ENCODE peak calls at places on chromosomes 3 and 15, in eight cellular contexts. Y, K, E, H, X, O, T and L are unnamed samples.

GRCh38 chr15:81312790-81313543 is 11.0 kb downstream of the STARD5 start:
- DNase-seq in K (no peak), E (peak), X (no peak), O (peak), T (no peak), Y (peak), H (peak), L (peak)

GRCh38 chr15:55289011-55289572 is 521 bp downstream of the RAB27A start:
- DNase-seq in X (peak), O (peak), Y (peak), H (no peak), T (no peak), K (no peak), E (no peak), L (peak)

GRCh38 chr3:136350557-136350956 is 100.4 kb downstream of the PCCB start:
- DNase-seq in Y (peak), T (no peak), E (no peak), H (no peak), K (no peak), O (no peak), X (no peak), L (no peak)

GRCh38 chr15:57171414-57171813 is 204.9 kb upstream of the CGNL1 start:
- DNase-seq in O (no peak), X (no peak), K (no peak), Y (peak), T (no peak), H (no peak), E (no peak), L (no peak)

GRCh38 chr3:109831403-109831802 is 494.1 kb upstream of the DPPA4 start:
- DNase-seq in Y (no peak), K (no peak), X (no peak), T (no peak), O (no peak), E (no peak), H (no peak), L (no peak)

GRCh38 chr3:25820372-25820771 is 30.5 kb downstream of the OXSM start:
- DNase-seq in X (peak), E (no peak), K (no peak), T (no peak), O (peak), Y (peak), H (peak), L (no peak)

GRCh38 chr3:174862101-174862500 is 3.0 kb downstream of the NAALADL2 start:
- DNase-seq in Y (no peak), K (no peak), O (peak), T (peak), X (peak), E (peak), H (no peak), L (peak)

GRCh38 chr15:98315951-98316350 is 332.4 kb upstream of the IGF1R start:
- DNase-seq in K (no peak), Y (no peak), E (no peak), X (no peak), H (no peak), T (no peak), O (no peak), L (no peak)

GRCh38 chr3:8320711-8321458 is 180.7 kb upstream of the LMCD1 start:
- DNase-seq in E (no peak), O (no peak), H (no peak), Y (no peak), T (peak), X (no peak), K (no peak), L (no peak)

GRCh38 chr3:78988324-78988723 is 779.5 kb downstream of the ROBO1 start:
- DNase-seq in Y (peak), K (no peak), H (no peak), X (peak), E (no peak), T (no peak), O (no peak), L (peak)

GRCh38 chr15:48582472-48583235 is 62.9 kb downstream of the FBN1 start:
- DNase-seq in Y (peak), E (no peak), K (no peak), H (peak), T (no peak), O (peak), X (no peak), L (no peak)

GRCh38 chr3:57896691-57897090 is 111.5 kb upstream of the FLNB start:
- DNase-seq in O (no peak), T (no peak), X (no peak), E (no peak), H (no peak), Y (no peak), K (no peak), L (no peak)

GRCh38 chr15:62758126-62758951 is 284.2 kb upstream of the TPM1 start:
- DNase-seq in T (no peak), K (no peak), E (no peak), H (no peak), X (no peak), Y (peak), O (peak), L (peak)

GRCh38 chr3:119731545-119732343 is 28.9 kb downstream of the CFAP91 start:
- DNase-seq in T (no peak), O (no peak), Y (peak), K (no peak), H (no peak), X (peak), E (no peak), L (no peak)

GRCh38 chr3:56053727-56054126 is 414.5 kb downstream of the ERC2 start:
- DNase-seq in Y (no peak), H (no peak), T (no peak), E (no peak), O (no peak), X (no peak), K (no peak), L (no peak)

GRCh38 chr15:97598353-97598798 is 362.1 kb upstream of the ARRDC4 start:
- DNase-seq in O (no peak), E (peak), K (no peak), Y (no peak), X (peak), H (no peak), T (peak), L (no peak)

GRCh38 chr3:111785034-111785433 is 74.0 kb upstream of the PHLDB2 start:
- DNase-seq in K (no peak), O (no peak), E (no peak), X (no peak), Y (no peak), H (no peak), T (no peak), L (no peak)

GRCh38 chr3:15295506-15295905 is 36.9 kb downstream of the SH3BP5 start:
- DNase-seq in E (no peak), T (peak), O (no peak), X (no peak), H (no peak), Y (no peak), K (no peak), L (no peak)

GRCh38 chr3:81742581-81742980 is 18.9 kb downstream of the GBE1 start:
- DNase-seq in T (no peak), E (no peak), O (no peak), X (no peak), H (no peak), Y (no peak), K (no peak), L (no peak)

GRCh38 chr15:85704720-85705119 is 90.0 kb downstream of the KLHL25 start:
- DNase-seq in H (no peak), X (no peak), E (no peak), O (no peak), T (no peak), Y (no peak), K (no peak), L (no peak)

GRCh38 chr15:52095597-52096262 is 16.8 kb downstream of the BCL2L10 start:
- DNase-seq in E (no peak), T (no peak), H (peak), X (no peak), Y (peak), K (no peak), O (no peak), L (peak)

GRCh38 chr3:15556512-15556911 is 35.0 kb upstream of the COLQ start:
- DNase-seq in X (peak), K (no peak), E (no peak), O (no peak), Y (no peak), T (no peak), H (no peak), L (no peak)

GRCh38 chr3:139265131-139266016 is 78.4 kb upstream of the MRPS22 start:
- DNase-seq in H (no peak), T (no peak), K (no peak), O (no peak), X (no peak), E (no peak), Y (no peak), L (no peak)

GRCh38 chr15:63992300-63992699 is 54.0 kb downstream of the DAPK2 start:
- DNase-seq in T (no peak), Y (no peak), K (no peak), E (no peak), O (no peak), H (no peak), X (no peak), L (no peak)

GRCh38 chr3:46276497-46277099 is 34.3 kb downstream of the CCR3 start:
- DNase-seq in Y (no peak), E (peak), T (peak), H (no peak), X (peak), O (peak), K (peak), L (peak)

GRCh38 chr3:119319311-119319710 is 25.1 kb downstream of the ARHGAP31 start:
- DNase-seq in H (no peak), O (no peak), X (no peak), Y (no peak), E (no peak), K (no peak), T (no peak), L (no peak)

GRCh38 chr3:185176756-185177359 is 24.0 kb upstream of the C3orf70 start:
- DNase-seq in X (peak), T (no peak), K (no peak), H (no peak), E (peak), O (no peak), Y (peak), L (peak)